ENCODE peak calls at places on chromosomes 2 and 18, in five cellular contexts. G is Ammon's horn, J is Right ventricle myocardium superior, L is GM12865, M is left cardiac atrium. U is an unnamed sample.

GRCh38 chr2:63544017-63544627 is 44.2 kb downstream of the WDPCP start:
- DNase-seq in G (no peak), J (no peak), L (peak), M (no peak), U (peak)

GRCh38 chr2:192035731-192036442 is 158.8 kb downstream of the TMEFF2 start:
- DNase-seq in G (no peak), J (no peak), L (no peak), M (no peak), U (no peak)

GRCh38 chr2:7867858-7868257 is 814.0 kb upstream of the ID2 start:
- DNase-seq in G (no peak), J (no peak), L (peak), M (no peak), U (peak)

GRCh38 chr18:79379931-79380815 is 15.6 kb upstream of the NFATC1 start:
- DNase-seq in G (no peak), J (peak), L (no peak), M (no peak), U (no peak)

GRCh38 chr2:239302083-239302807 is 98.6 kb downstream of the HDAC4 start:
- DNase-seq in G (no peak), J (no peak), L (no peak), M (peak), U (no peak)

GRCh38 chr18:8951491-8951890 is 151.0 kb upstream of the NDUFV2 start:
- DNase-seq in G (no peak), J (no peak), L (peak), M (no peak), U (peak)

GRCh38 chr2:174176898-174177297 is 71.4 kb downstream of the OLA1 start:
- DNase-seq in G (peak), J (no peak), L (no peak), M (no peak), U (no peak)

GRCh38 chr2:120953066-120953760 is 217.5 kb downstream of the GLI2 start:
- DNase-seq in G (no peak), J (no peak), L (no peak), M (no peak), U (no peak)

GRCh38 chr18:415047-415446 is 85.5 kb downstream of the COLEC12 start:
- DNase-seq in G (no peak), J (no peak), L (no peak), M (no peak), U (no peak)

GRCh38 chr2:218895326-218895725 is 14.7 kb downstream of the WNT10A start:
- DNase-seq in G (no peak), J (no peak), L (no peak), M (no peak), U (no peak)

GRCh38 chr2:207239222-207239674 is 73.5 kb upstream of the KLF7 start:
- DNase-seq in G (no peak), J (peak), L (no peak), M (peak), U (no peak)

U was measured in RPMI8226.